ENCODE peak calls at places on chromosomes 13 and 19, in seven cellular contexts. One of them, this sample, is unnamed. For H3K36me3, the result is how much of the 10 kb centered on the place peaks cover.

GRCh38 chr13:32153056-32153455 is 121.5 kb downstream of the FRY start:
- DNase-seq in K562: no peak
- DNase-seq in GM12878: no peak
- DNase-seq in SK-N-SH: no peak
- DNase-seq in endothelial cell of umbilical vein: peak
- DNase-seq in H1: no peak
- DNase-seq in HepG2: no peak
- DNase-seq in this sample: no peak

GRCh38 chr19:43462887-43463380 is 2.5 kb downstream of the LYPD3 start:
- DNase-seq in K562: no peak
- DNase-seq in GM12878: no peak
- DNase-seq in SK-N-SH: no peak
- DNase-seq in endothelial cell of umbilical vein: no peak
- DNase-seq in H1: no peak
- DNase-seq in HepG2: no peak
- DNase-seq in this sample: no peak

GRCh38 chr19:49361438-49362047 is 673 bp downstream of the TEAD2 start:
- DNase-seq in K562: peak
- DNase-seq in GM12878: no peak
- DNase-seq in SK-N-SH: peak
- DNase-seq in endothelial cell of umbilical vein: peak
- DNase-seq in H1: no peak
- DNase-seq in HepG2: peak
- DNase-seq in this sample: peak

GRCh38 chr19:18202759-18203407 is 959 bp downstream of the RAB3A start:
- DNase-seq in K562: peak
- DNase-seq in GM12878: no peak
- DNase-seq in SK-N-SH: peak
- DNase-seq in endothelial cell of umbilical vein: no peak
- DNase-seq in H1: peak
- DNase-seq in HepG2: no peak
- DNase-seq in this sample: no peak

GRCh38 chr13:113425931-113426590 is 27.2 kb downstream of the ADPRHL1 start:
- DNase-seq in K562: no peak
- DNase-seq in GM12878: no peak
- DNase-seq in SK-N-SH: no peak
- DNase-seq in endothelial cell of umbilical vein: no peak
- DNase-seq in H1: no peak
- DNase-seq in HepG2: no peak
- DNase-seq in this sample: no peak

GRCh38 chr19:38263696-38264485 is 482 bp upstream of the SPINT2 start:
- DNase-seq in K562: peak
- DNase-seq in GM12878: no peak
- DNase-seq in SK-N-SH: peak
- DNase-seq in endothelial cell of umbilical vein: no peak
- DNase-seq in H1: no peak
- DNase-seq in HepG2: peak
- DNase-seq in this sample: peak

GRCh38 chr13:72983085-72983768 is 75.6 kb upstream of the KLF5 start:
- DNase-seq in K562: no peak
- DNase-seq in GM12878: no peak
- DNase-seq in SK-N-SH: no peak
- DNase-seq in endothelial cell of umbilical vein: no peak
- DNase-seq in H1: no peak
- DNase-seq in HepG2: peak
- DNase-seq in this sample: no peak

GRCh38 chr19:47713046-47714021 is at the start of gene EHD2:
- DNase-seq in K562: peak
- DNase-seq in GM12878: no peak
- DNase-seq in SK-N-SH: peak
- DNase-seq in endothelial cell of umbilical vein: peak
- DNase-seq in H1: peak
- DNase-seq in HepG2: no peak
- DNase-seq in this sample: no peak

GRCh38 chr13:100209857-100210580 is 121.1 kb downstream of the PCCA start:
- DNase-seq in K562: no peak
- DNase-seq in GM12878: no peak
- DNase-seq in SK-N-SH: no peak
- DNase-seq in endothelial cell of umbilical vein: peak
- DNase-seq in H1: no peak
- DNase-seq in HepG2: no peak
- DNase-seq in this sample: peak

GRCh38 chr13:101718496-101718895 is 266.0 kb downstream of the ITGBL1 start:
- DNase-seq in K562: no peak
- DNase-seq in GM12878: no peak
- DNase-seq in SK-N-SH: no peak
- DNase-seq in endothelial cell of umbilical vein: no peak
- DNase-seq in H1: no peak
- DNase-seq in HepG2: no peak
- DNase-seq in this sample: no peak

GRCh38 chr13:34926513-34926912 is 15.6 kb upstream of the NBEA start:
- DNase-seq in K562: no peak
- DNase-seq in GM12878: no peak
- DNase-seq in SK-N-SH: no peak
- DNase-seq in endothelial cell of umbilical vein: peak
- DNase-seq in H1: no peak
- DNase-seq in HepG2: no peak
- DNase-seq in this sample: no peak
- TF ChIP-seq MAX in K562: no peak
- TF ChIP-seq MAX in GM12878: no peak
- TF ChIP-seq MAX in SK-N-SH: no peak
- TF ChIP-seq MAX in endothelial cell of umbilical vein: no peak
- TF ChIP-seq MAX in H1: no peak
- TF ChIP-seq MAX in HepG2: no peak
- TF ChIP-seq MAX in this sample: no peak

GRCh38 chr19:4505570-4506448 is 12.5 kb downstream of the PLIN4 start:
- DNase-seq in K562: no peak
- DNase-seq in GM12878: no peak
- DNase-seq in SK-N-SH: no peak
- DNase-seq in endothelial cell of umbilical vein: no peak
- DNase-seq in H1: no peak
- DNase-seq in HepG2: no peak
- DNase-seq in this sample: no peak
- H3K36me3 ChIP-seq in K562: under half
- H3K36me3 ChIP-seq in GM12878: under half
- H3K36me3 ChIP-seq in SK-N-SH: under half
- H3K36me3 ChIP-seq in endothelial cell of umbilical vein: under half
- H3K36me3 ChIP-seq in H1: under half
- H3K36me3 ChIP-seq in HepG2: under half
- H3K36me3 ChIP-seq in this sample: under half

DNA sequence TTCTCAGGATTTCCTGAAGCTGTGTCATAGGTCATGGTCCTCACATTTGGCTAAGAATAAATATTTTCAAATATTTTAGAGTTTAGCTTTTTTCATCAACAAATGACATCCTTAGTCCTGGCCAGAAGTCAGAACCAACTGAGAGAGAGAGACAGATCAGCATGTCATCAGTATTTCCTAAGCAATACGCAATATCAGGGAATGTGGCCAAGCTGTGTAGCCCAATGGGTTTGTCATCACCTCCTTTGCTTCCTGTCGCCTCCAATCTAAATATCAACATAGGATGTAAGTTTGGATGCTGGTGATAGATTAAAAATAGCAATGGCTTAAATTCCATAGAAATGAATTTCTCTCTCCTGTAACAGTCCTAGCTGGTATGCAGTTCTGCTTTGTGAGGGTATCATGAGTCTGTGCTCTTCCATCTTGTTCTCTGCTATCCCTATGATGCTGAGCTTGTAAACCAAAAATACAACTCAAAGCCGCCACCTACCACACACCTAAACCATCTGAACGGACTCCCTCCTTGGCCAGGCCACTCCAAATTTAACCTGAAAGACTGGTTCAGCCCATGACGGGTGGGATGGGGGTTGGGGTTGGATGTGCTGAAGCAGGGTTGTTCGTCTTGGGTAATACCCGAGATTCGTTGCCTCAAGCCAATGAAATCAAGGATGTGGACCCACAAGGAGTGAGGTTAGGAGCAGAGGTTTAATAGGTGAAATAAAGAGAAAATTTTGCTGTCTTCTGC is 10.0 kb upstream of the IGSF23 start:
- DNase-seq in K562: no peak
- DNase-seq in GM12878: no peak
- DNase-seq in SK-N-SH: no peak
- DNase-seq in endothelial cell of umbilical vein: peak
- DNase-seq in H1: no peak
- DNase-seq in HepG2: no peak
- DNase-seq in this sample: no peak
- TF ChIP-seq MAX in K562: no peak
- TF ChIP-seq MAX in GM12878: no peak
- TF ChIP-seq MAX in SK-N-SH: no peak
- TF ChIP-seq MAX in endothelial cell of umbilical vein: no peak
- TF ChIP-seq MAX in H1: no peak
- TF ChIP-seq MAX in HepG2: no peak
- TF ChIP-seq MAX in this sample: no peak

GRCh38 chr19:52200044-52200443 is 10.2 kb downstream of the PPP2R1A start:
- DNase-seq in K562: no peak
- DNase-seq in GM12878: no peak
- DNase-seq in SK-N-SH: no peak
- DNase-seq in endothelial cell of umbilical vein: peak
- DNase-seq in H1: no peak
- DNase-seq in HepG2: no peak
- DNase-seq in this sample: no peak

GRCh38 chr19:52197964-52198363 is 8.1 kb downstream of the PPP2R1A start:
- DNase-seq in K562: no peak
- DNase-seq in GM12878: no peak
- DNase-seq in SK-N-SH: no peak
- DNase-seq in endothelial cell of umbilical vein: no peak
- DNase-seq in H1: no peak
- DNase-seq in HepG2: no peak
- DNase-seq in this sample: no peak

GRCh38 chr19:52191951-52192350 is 2.1 kb downstream of the PPP2R1A start:
- DNase-seq in K562: no peak
- DNase-seq in GM12878: no peak
- DNase-seq in SK-N-SH: no peak
- DNase-seq in endothelial cell of umbilical vein: no peak
- DNase-seq in H1: no peak
- DNase-seq in HepG2: no peak
- DNase-seq in this sample: no peak

GRCh38 chr19:52198678-52199077 is 8.8 kb downstream of the PPP2R1A start:
- DNase-seq in K562: no peak
- DNase-seq in GM12878: no peak
- DNase-seq in SK-N-SH: no peak
- DNase-seq in endothelial cell of umbilical vein: no peak
- DNase-seq in H1: no peak
- DNase-seq in HepG2: no peak
- DNase-seq in this sample: no peak

GRCh38 chr19:52196256-52196967 is 6.6 kb downstream of the PPP2R1A start:
- DNase-seq in K562: no peak
- DNase-seq in GM12878: no peak
- DNase-seq in SK-N-SH: no peak
- DNase-seq in endothelial cell of umbilical vein: no peak
- DNase-seq in H1: no peak
- DNase-seq in HepG2: no peak
- DNase-seq in this sample: no peak
- H3K36me3 ChIP-seq in K562: half or more
- H3K36me3 ChIP-seq in GM12878: under half
- H3K36me3 ChIP-seq in SK-N-SH: under half
- H3K36me3 ChIP-seq in endothelial cell of umbilical vein: under half
- H3K36me3 ChIP-seq in H1: under half
- H3K36me3 ChIP-seq in HepG2: half or more
- H3K36me3 ChIP-seq in this sample: under half

GRCh38 chr19:55626350-55626749 is 2.0 kb upstream of the ZNF784 start:
- DNase-seq in K562: no peak
- DNase-seq in GM12878: no peak
- DNase-seq in SK-N-SH: no peak
- DNase-seq in endothelial cell of umbilical vein: no peak
- DNase-seq in H1: no peak
- DNase-seq in HepG2: no peak
- DNase-seq in this sample: no peak
- TF ChIP-seq MAX in K562: no peak
- TF ChIP-seq MAX in GM12878: no peak
- TF ChIP-seq MAX in SK-N-SH: no peak
- TF ChIP-seq MAX in endothelial cell of umbilical vein: no peak
- TF ChIP-seq MAX in H1: no peak
- TF ChIP-seq MAX in HepG2: no peak
- TF ChIP-seq MAX in this sample: no peak

This sample was measured in HCT116.